ENCODE peak calls at places on chromosomes 1 and 21, in ten cellular contexts. U, K, B, W, V, I, T, E, Z and J are unnamed samples.

GRCh38 chr1:100074604-100075395 is 57.9 kb downstream of the SASS6 start:
- DNase-seq in Z (peak), E (no peak), K (no peak), B (no peak), I (no peak), W (no peak), U (no peak), V (no peak), T (no peak), J (no peak)

GRCh38 chr1:246632584-246633168 is 66.4 kb downstream of the CNST start:
- DNase-seq in I (no peak), E (peak), B (no peak), T (no peak), U (no peak), V (no peak), Z (peak), W (no peak), K (no peak), J (no peak)

GRCh38 chr1:15064217-15064929 is 89.2 kb upstream of the TMEM51 start:
- DNase-seq in I (no peak), K (no peak), T (no peak), U (no peak), Z (no peak), E (no peak), B (no peak), V (no peak), W (no peak), J (no peak)

GRCh38 chr21:42466700-42467612 is 29.1 kb downstream of the RSPH1 start:
- DNase-seq in B (no peak), T (no peak), W (peak), U (no peak), K (peak), E (peak), Z (peak), V (no peak), I (peak), J (peak)

GRCh38 chr1:33082575-33083112 is 1.7 kb downstream of the AZIN2 start:
- DNase-seq in E (no peak), K (no peak), W (no peak), U (no peak), T (no peak), B (no peak), I (no peak), Z (no peak), V (no peak), J (no peak)

GRCh38 chr1:10897981-10898728 is 101.7 kb upstream of the CASZ1 start:
- DNase-seq in B (no peak), U (no peak), K (no peak), V (no peak), E (peak), Z (peak), T (no peak), W (peak), I (no peak), J (no peak)

GRCh38 chr1:234608720-234609527 is 1.1 kb downstream of the IRF2BP2 start:
- DNase-seq in W (peak), T (no peak), K (peak), B (peak), U (peak), Z (peak), E (peak), I (no peak), V (no peak), J (peak)

GRCh38 chr1:154520333-154520732 is 18.1 kb upstream of the SHE start:
- DNase-seq in E (peak), K (no peak), Z (no peak), V (no peak), T (no peak), U (no peak), W (no peak), B (no peak), I (no peak), J (no peak)

GRCh38 chr1:29514361-29515187 is 278.3 kb downstream of the PTPRU start:
- DNase-seq in Z (no peak), U (no peak), V (no peak), E (no peak), B (no peak), T (no peak), K (no peak), I (no peak), W (no peak), J (no peak)

GRCh38 chr1:225509770-225510169 is 81.9 kb upstream of the LBR start:
- DNase-seq in U (no peak), I (no peak), B (no peak), Z (no peak), V (no peak), T (no peak), E (peak), K (no peak), W (no peak), J (peak)

GRCh38 chr1:205947024-205947423 is 3.8 kb upstream of the SLC26A9 start:
- DNase-seq in B (no peak), T (no peak), Z (no peak), I (no peak), V (no peak), W (no peak), E (no peak), U (no peak), K (no peak), J (no peak)

GRCh38 chr1:65344171-65344570 is 34.8 kb downstream of the DNAJC6 start:
- DNase-seq in I (no peak), K (no peak), T (no peak), E (no peak), U (no peak), W (peak), V (no peak), Z (no peak), B (no peak), J (no peak)

GRCh38 chr1:204634260-204634910 is 51.2 kb downstream of the LRRN2 start:
- DNase-seq in V (no peak), W (no peak), E (no peak), T (no peak), Z (no peak), U (no peak), K (no peak), B (no peak), I (peak), J (no peak)

GRCh38 chr1:40305451-40305850 is 11.6 kb downstream of the COL9A2 start:
- DNase-seq in E (no peak), Z (peak), I (peak), K (peak), T (no peak), W (peak), U (no peak), B (peak), V (no peak), J (no peak)

GRCh38 chr1:47587891-47588582 is 150.2 kb downstream of the FOXD2 start:
- DNase-seq in B (no peak), I (no peak), K (no peak), Z (no peak), W (no peak), U (no peak), E (peak), V (no peak), T (no peak), J (peak)

GRCh38 chr1:196403803-196404690 is 204.2 kb downstream of the KCNT2 start:
- DNase-seq in K (no peak), Z (peak), E (peak), I (no peak), U (no peak), B (no peak), V (no peak), W (no peak), T (no peak), J (peak)

GRCh38 chr1:175191654-175192053 is 922 bp downstream of the KIAA0040 start:
- DNase-seq in K (peak), W (peak), U (peak), E (peak), B (peak), I (no peak), T (no peak), V (no peak), Z (peak), J (peak)

GRCh38 chr1:243996223-243996622 is 54.9 kb upstream of the ZBTB18 start:
- DNase-seq in I (no peak), Z (no peak), U (no peak), V (no peak), T (no peak), K (no peak), B (no peak), W (no peak), E (no peak), J (no peak)

GRCh38 chr1:25875856-25876692 is 566 bp upstream of the PAQR7 start:
- DNase-seq in T (peak), W (no peak), I (no peak), E (no peak), Z (no peak), B (no peak), K (peak), U (no peak), V (no peak), J (peak)

GRCh38 chr1:30879940-30880339 is 28.6 kb downstream of the SDC3 start:
- DNase-seq in W (no peak), B (no peak), E (no peak), T (no peak), U (no peak), I (peak), Z (no peak), K (peak), V (peak), J (peak)

GRCh38 chr1:54331091-54331772 is 75.0 kb downstream of the SSBP3 start:
- DNase-seq in E (no peak), K (no peak), U (no peak), W (no peak), T (no peak), Z (no peak), B (no peak), I (no peak), V (no peak), J (no peak)

GRCh38 chr1:181033128-181033798 is 520 bp upstream of the MR1 start:
- DNase-seq in V (no peak), I (no peak), B (peak), U (no peak), T (no peak), K (no peak), W (peak), E (peak), Z (peak), J (no peak)